ENCODE peak calls at places on chromosomes 6 and 20, in four cellular contexts. C is GM23248, I is breast epithelium, P is NCI-H460. O is an unnamed sample.

GRCh38 chr20:46022411-46023147 is 6.4 kb upstream of the SLC12A5 start:
- DNase-seq in P (no peak), I (no peak), C (peak), O (peak)

GRCh38 chr6:168609026-168609685 is 168.2 kb downstream of the SMOC2 start:
- DNase-seq in I (no peak), C (no peak), P (no peak), O (no peak)

GRCh38 chr6:38432479-38432878 is 207.2 kb downstream of the BTBD9 start:
- DNase-seq in I (no peak), P (no peak), C (peak), O (no peak)

GRCh38 chr6:27617700-27618689 is 145.1 kb upstream of the ZNF184 start:
- DNase-seq in I (no peak), P (no peak), C (peak), O (no peak)

GRCh38 chr20:46350201-46350985 is 42.1 kb upstream of the CDH22 start:
- DNase-seq in C (peak), P (peak), I (no peak), O (peak)

GRCh38 chr20:31497838-31498540 is 16.3 kb upstream of the HM13 start:
- DNase-seq in C (peak), P (no peak), I (no peak), O (no peak)

GRCh38 chr6:78487401-78487800 is 379.9 kb upstream of the IRAK1BP1 start:
- DNase-seq in I (no peak), P (no peak), C (peak), O (no peak)

GRCh38 chr6:41541364-41541763 is 4.8 kb upstream of the FOXP4 start:
- DNase-seq in I (no peak), C (no peak), P (no peak), O (no peak)

GRCh38 chr6:122770835-122771601 is 8.5 kb upstream of the FABP7 start:
- DNase-seq in P (no peak), C (no peak), I (no peak), O (no peak)

GRCh38 chr20:15556869-15557268 is 1016.4 kb downstream of the KIF16B start:
- DNase-seq in P (no peak), I (no peak), C (no peak), O (no peak)

GRCh38 chr6:149441740-149442139 is 41.7 kb downstream of the SUMO4 start:
- DNase-seq in C (no peak), P (no peak), I (no peak), O (no peak)

GRCh38 chr6:30163090-30163917 is at the start of gene TRIM15:
- DNase-seq in I (no peak), P (no peak), C (peak), O (no peak)

GRCh38 chr6:44898296-44898930 is 429.7 kb upstream of the RUNX2 start:
- DNase-seq in I (no peak), C (peak), P (no peak), O (no peak)

GRCh38 chr20:6877633-6878032 is 110.1 kb downstream of the BMP2 start:
- DNase-seq in P (no peak), C (no peak), I (no peak), O (no peak)

GRCh38 chr20:33993800-33994623 is at the start of gene RALY:
- DNase-seq in I (peak), P (peak), C (peak), O (peak)

GRCh38 chr6:53811082-53811481 is 16.3 kb downstream of the LRRC1 start:
- DNase-seq in C (peak), P (no peak), I (peak), O (no peak)

GRCh38 chr6:119307041-119307440 is 42.5 kb downstream of the MAN1A1 start:
- DNase-seq in C (no peak), P (no peak), I (no peak), O (no peak)

GRCh38 chr6:7725412-7725811 is 487 bp upstream of the BMP6 start:
- DNase-seq in I (no peak), P (no peak), C (peak), O (peak)

GRCh38 chr20:34564810-34565209 is 6.3 kb downstream of the MAP1LC3A start:
- DNase-seq in C (no peak), I (no peak), P (no peak), O (no peak)

GRCh38 chr6:109454483-109455160 is 950 bp downstream of the MICAL1 start:
- DNase-seq in P (no peak), C (peak), I (peak), O (peak)

GRCh38 chr20:597560-597959 is 12.5 kb downstream of the TCF15 start:
- DNase-seq in C (no peak), I (no peak), P (no peak), O (no peak)

GRCh38 chr6:127464161-127464880 is 5.1 kb upstream of the KIAA0408 start:
- DNase-seq in C (peak), P (no peak), I (no peak), O (no peak)

GRCh38 chr6:70834520-70834919 is 122.3 kb downstream of the B3GAT2 start:
- DNase-seq in C (peak), P (no peak), I (no peak), O (no peak)

GRCh38 chr6:29653452-29654038 is 3.3 kb upstream of the MOG start:
- DNase-seq in P (peak), I (no peak), C (peak), O (peak)

GRCh38 chr20:17721802-17722486 is 22.2 kb downstream of the BANF2 start:
- DNase-seq in I (no peak), P (no peak), C (peak), O (peak)

GRCh38 chr6:110360671-110361070 is 2.5 kb upstream of the METTL24 start:
- DNase-seq in C (no peak), P (no peak), I (no peak), O (no peak)

GRCh38 chr6:168060521-168060931 is 18.5 kb downstream of the FRMD1 start:
- DNase-seq in I (peak), P (peak), C (peak), O (no peak)

GRCh38 chr6:53922571-53922981 is 127.8 kb downstream of the LRRC1 start:
- DNase-seq in C (no peak), P (no peak), I (no peak), O (no peak)

GRCh38 chr6:170440437-170440836 is 112.7 kb downstream of the PSMB1 start:
- DNase-seq in I (no peak), C (no peak), P (no peak), O (no peak)

GRCh38 chr6:170092826-170093225 is 198.1 kb downstream of the DLL1 start:
- DNase-seq in P (no peak), C (no peak), I (no peak), O (no peak)

GRCh38 chr6:137571854-137572253 is 77.7 kb upstream of the OLIG3 start:
- DNase-seq in P (peak), C (peak), I (no peak), O (peak)